ENCODE peak calls at places on chromosomes 12 and 14, in eight cellular contexts. K is HepG2; B is astrocyte; T is GM23338; A is epithelial cell of esophagus; Z is CD8-positive, alpha-beta T cell; V is heart right ventricle; R is IMR-90. M is an unnamed sample.

GRCh38 chr14:73740921-73741326 is 26.7 kb upstream of the PNMA1 start:
- DNase-seq in B (no peak), V (peak; percentile 76), A (peak; percentile 84), R (no peak), T (peak; percentile 64), K (peak; percentile 49), Z (no peak), M (peak; percentile 72)

GRCh38 chr12:117853600-117853999 is 115.2 kb downstream of the KSR2 start:
- DNase-seq in Z (no peak), R (no peak), K (peak; percentile 73), T (no peak), B (no peak), A (peak; percentile 70), V (no peak), M (no peak)

GRCh38 chr12:57242329-57242690 is 8.7 kb downstream of the STAC3 start:
- DNase-seq in Z (no peak), R (no peak), V (peak; percentile 62), B (no peak), K (no peak), A (no peak), T (no peak), M (no peak)

GRCh38 chr12:104006929-104007328 is 41.3 kb downstream of the TDG start:
- DNase-seq in A (peak; percentile 71), V (no peak), R (peak; percentile 85), Z (no peak), K (no peak), B (peak; percentile 85), T (no peak), M (peak; percentile 73)

GRCh38 chr12:32868885-32869284 is 27.7 kb downstream of the PKP2 start:
- DNase-seq in V (no peak), B (no peak), K (no peak), Z (no peak), A (no peak), R (no peak), T (no peak), M (no peak)

GRCh38 chr12:114668151-114668891 is 15.7 kb downstream of the TBX3 start:
- DNase-seq in R (peak; percentile 84), K (peak; percentile 93), V (peak; percentile 81), T (peak; percentile 93), Z (no peak), A (peak; percentile 86), B (peak; percentile 63), M (peak; percentile 91)

GRCh38 chr14:102474934-102475333 is 34.6 kb downstream of the ANKRD9 start:
- DNase-seq in T (no peak), K (no peak), B (peak; percentile 13), R (peak; percentile 80), V (peak; percentile 84), A (no peak), Z (no peak), M (no peak)

GRCh38 chr12:106195638-106196037 is 52.2 kb downstream of the CKAP4 start:
- DNase-seq in T (no peak), B (peak; percentile 66), V (peak; percentile 52), Z (no peak), R (peak; percentile 10), A (no peak), K (peak; percentile 72), M (peak; percentile 97)

GRCh38 chr12:15216036-15216889 is 5.0 kb downstream of the RERG start:
- DNase-seq in V (no peak), B (no peak), T (no peak), A (peak; percentile 35), R (no peak), K (no peak), Z (no peak), M (no peak)
- H3K4me3 ChIP-seq in V (no peak overlapping the region), B (no peak overlapping the region), T (no peak overlapping the region), A (no peak overlapping the region), R (no peak overlapping the region), K (no peak overlapping the region), Z (no peak overlapping the region), M (no peak overlapping the region)

GRCh38 chr14:53962954-53963490 is 6.4 kb upstream of the BMP4 start:
- DNase-seq in A (no peak), B (no peak), V (no peak), Z (no peak), R (no peak), T (peak; percentile 37), K (no peak), M (no peak)
- H3K4me3 ChIP-seq in A (peak overlapping the region; percentile 25), B (peak overlapping the region; percentile 46), V (peak overlapping the region; percentile 27), Z (no peak overlapping the region), R (no peak overlapping the region), T (peak overlapping the region; percentile 67), K (no peak overlapping the region), M (peak overlapping the region; percentile 37)

DNA sequence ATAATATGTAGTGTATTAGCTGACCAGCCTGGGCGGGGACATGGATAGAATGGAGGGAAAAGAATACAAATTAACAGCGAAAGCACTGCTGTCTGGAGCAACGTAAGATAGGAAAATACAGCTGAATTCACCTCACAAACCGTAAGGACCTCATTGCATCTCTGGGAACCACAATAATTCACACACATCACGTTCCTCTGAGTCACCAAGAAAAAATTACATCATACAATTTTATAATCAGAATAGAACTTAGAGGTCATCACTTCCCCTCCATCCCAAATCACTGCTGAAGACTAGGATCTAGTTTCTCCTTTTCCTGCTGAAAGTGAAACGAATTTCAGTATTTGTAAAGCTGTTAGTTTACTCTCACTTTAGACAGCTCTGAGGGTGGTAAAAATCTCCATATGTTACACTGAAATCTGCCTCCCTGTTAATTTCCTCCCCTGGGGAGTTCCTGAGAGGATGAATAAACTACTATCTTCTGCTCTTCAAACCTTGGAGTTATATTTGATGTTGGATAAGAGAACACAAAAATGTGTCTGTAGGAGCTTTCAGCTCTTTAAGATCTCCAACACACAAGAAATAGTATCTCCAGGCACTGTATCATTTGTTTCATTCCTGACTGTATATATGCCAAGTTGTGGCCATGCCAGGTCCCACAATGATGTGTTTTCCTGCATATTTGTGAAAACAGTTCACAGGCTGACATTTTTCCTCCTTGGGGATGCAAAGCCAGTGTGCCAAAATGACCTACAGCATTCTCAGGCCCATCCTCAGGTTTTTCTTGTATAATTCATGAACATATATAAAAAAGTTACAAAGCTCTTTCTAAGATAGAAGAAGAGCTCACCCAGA is 63.8 kb upstream of the SSTR1 start:
- DNase-seq in R (peak; percentile 92), B (peak; percentile 74), K (no peak), T (peak; percentile 61), A (peak; percentile 7), V (no peak), Z (no peak), M (peak; percentile 68)
- H3K4me3 ChIP-seq in R (peak overlapping the region; percentile 8), B (peak overlapping the region; percentile 15), K (no peak overlapping the region), T (peak overlapping the region; percentile 3), A (no peak overlapping the region), V (no peak overlapping the region), Z (no peak overlapping the region), M (peak overlapping the region; percentile 46)

GRCh38 chr12:132556801-132557200 is 53.6 kb downstream of the LRCOL1 start:
- DNase-seq in K (no peak), Z (no peak), A (no peak), B (no peak), V (no peak), T (no peak), R (no peak), M (no peak)

GRCh38 chr12:132557969-132558856 is 52.2 kb downstream of the LRCOL1 start:
- DNase-seq in Z (no peak), V (no peak), K (peak; percentile 30), A (no peak), R (no peak), T (no peak), B (no peak), M (no peak)

GRCh38 chr12:132558861-132559623 is 51.3 kb downstream of the LRCOL1 start:
- DNase-seq in K (no peak), V (no peak), B (no peak), A (no peak), T (no peak), R (no peak), Z (no peak), M (no peak)

GRCh38 chr12:132556216-132556615 is 54.2 kb downstream of the LRCOL1 start:
- DNase-seq in V (no peak), R (no peak), T (no peak), K (no peak), A (no peak), Z (no peak), B (no peak), M (no peak)

GRCh38 chr12:132557291-132557968 is 53.0 kb downstream of the LRCOL1 start:
- DNase-seq in A (no peak), V (no peak), R (no peak), Z (no peak), T (no peak), K (no peak), B (no peak), M (no peak)
- H3K4me3 ChIP-seq in A (no peak overlapping the region), V (no peak overlapping the region), R (no peak overlapping the region), Z (no peak overlapping the region), T (no peak overlapping the region), K (no peak overlapping the region), B (no peak overlapping the region), M (no peak overlapping the region)

GRCh38 chr14:74762917-74763802 is at the start of gene YLPM1:
- DNase-seq in V (peak; percentile 91), Z (peak; percentile 94), B (peak; percentile 95), R (peak; percentile 98), K (peak; percentile 94), A (peak; percentile 97), T (peak; percentile 98), M (peak; percentile 98)

GRCh38 chr14:74771409-74771808 is 8.3 kb downstream of the YLPM1 start:
- DNase-seq in Z (no peak), B (no peak), T (no peak), V (no peak), A (no peak), R (no peak), K (no peak), M (no peak)

GRCh38 chr14:74763803-74764531 is 851 bp downstream of the YLPM1 start:
- DNase-seq in Z (no peak), T (peak; percentile 37), B (peak; percentile 18), R (peak; percentile 17), K (no peak), A (peak; percentile 70), V (no peak), M (peak; percentile 50)

GRCh38 chr14:74765721-74766120 is 2.6 kb downstream of the YLPM1 start:
- DNase-seq in V (no peak), A (no peak), T (no peak), Z (no peak), B (no peak), K (no peak), R (no peak), M (no peak)
- H3K4me3 ChIP-seq in V (no peak overlapping the region), A (peak overlapping the region; percentile 80), T (peak overlapping the region; percentile 87), Z (peak overlapping the region; percentile 95), B (peak overlapping the region; percentile 64), K (peak overlapping the region; percentile 96), R (peak overlapping the region; percentile 17), M (peak overlapping the region; percentile 94)

DNA sequence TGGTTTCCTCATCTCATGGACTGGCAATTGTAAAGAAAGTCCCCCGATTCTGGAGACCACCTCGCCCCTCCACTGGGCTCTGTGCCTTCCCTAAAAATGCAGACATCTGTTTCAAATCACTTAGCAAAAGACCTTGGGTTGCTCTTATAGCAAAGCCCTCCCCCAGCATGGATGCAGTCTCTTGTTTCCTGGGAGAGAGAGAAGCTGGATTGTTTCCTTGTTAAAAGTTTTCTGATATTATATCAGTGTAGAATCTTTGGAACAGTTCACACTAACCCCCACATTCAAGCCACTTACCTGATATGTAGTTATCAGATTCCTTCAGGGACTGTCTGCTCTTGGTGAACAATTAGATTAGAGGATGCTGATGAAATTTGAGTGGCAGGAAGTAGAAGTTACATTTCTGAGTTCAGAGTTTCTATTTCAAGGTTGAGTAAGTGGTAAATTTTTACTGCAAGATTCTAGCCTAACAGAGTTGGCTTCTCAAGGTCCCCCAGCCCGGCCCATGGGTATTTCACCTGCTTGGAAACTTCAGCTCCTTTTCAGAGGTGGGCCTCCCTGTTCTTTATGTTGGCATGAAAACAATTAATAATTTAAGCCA is 56.4 kb downstream of the PLXNC1 start:
- DNase-seq in B (no peak), V (no peak), A (no peak), R (no peak), T (no peak), K (no peak), Z (no peak), M (no peak)
- H3K4me3 ChIP-seq in B (no peak overlapping the region), V (no peak overlapping the region), A (no peak overlapping the region), R (no peak overlapping the region), T (no peak overlapping the region), K (no peak overlapping the region), Z (no peak overlapping the region), M (no peak overlapping the region)

M was measured in adipocyte.